ENCODE peak calls at places on chromosomes 5 and 9, in four cellular contexts. One of them, this sample, is unnamed.
A peak's percentile ranks its signal among the peaks of the same experiment; 100 is the strongest.

GRCh38 chr9:23766613-23767012 is 59.4 kb downstream of the ELAVL2 start:
- DNase-seq in left lung: no peak
- DNase-seq in tibial artery: no peak
- DNase-seq in heart left ventricle: no peak
- DNase-seq in this sample: no peak

GRCh38 chr5:117299940-117300339 is 725.3 kb upstream of the SEMA6A start:
- DNase-seq in heart left ventricle: no peak
- DNase-seq in tibial artery: no peak
- DNase-seq in left lung: no peak
- DNase-seq in this sample: no peak

GRCh38 chr5:137487600-137487999 is 11.5 kb downstream of the SPOCK1 start:
- DNase-seq in left lung: no peak
- DNase-seq in tibial artery: peak; percentile 82
- DNase-seq in heart left ventricle: no peak
- DNase-seq in this sample: no peak

GRCh38 chr5:6319116-6319515 is 59.2 kb downstream of the MED10 start:
- DNase-seq in left lung: no peak
- DNase-seq in tibial artery: no peak
- DNase-seq in heart left ventricle: no peak
- DNase-seq in this sample: no peak

GRCh38 chr9:6024035-6024554 is 8.7 kb upstream of the RANBP6 start:
- DNase-seq in heart left ventricle: no peak
- DNase-seq in left lung: no peak
- DNase-seq in tibial artery: no peak
- DNase-seq in this sample: no peak

GRCh38 chr5:147989239-147989638 is 74.5 kb upstream of the SPINK5 start:
- DNase-seq in tibial artery: no peak
- DNase-seq in heart left ventricle: no peak
- DNase-seq in left lung: no peak
- DNase-seq in this sample: no peak

GRCh38 chr9:16509946-16510504 is 360.4 kb downstream of the BNC2 start:
- DNase-seq in left lung: no peak
- DNase-seq in tibial artery: no peak
- DNase-seq in heart left ventricle: no peak
- DNase-seq in this sample: no peak

GRCh38 chr9:69885474-69885929 is 64.9 kb downstream of the CFAP95 start:
- DNase-seq in heart left ventricle: no peak
- DNase-seq in tibial artery: no peak
- DNase-seq in left lung: no peak
- DNase-seq in this sample: no peak

GRCh38 chr9:123339666-123340414 is 16.2 kb upstream of the CRB2 start:
- DNase-seq in tibial artery: no peak
- DNase-seq in heart left ventricle: no peak
- DNase-seq in left lung: no peak
- DNase-seq in this sample: no peak

GRCh38 chr5:140178082-140178410 is 3.1 kb downstream of the CYSTM1 start:
- DNase-seq in tibial artery: no peak
- DNase-seq in left lung: no peak
- DNase-seq in heart left ventricle: no peak
- DNase-seq in this sample: no peak

GRCh38 chr5:95530441-95530840 is 24.3 kb downstream of the SKIC3 start:
- DNase-seq in left lung: no peak
- DNase-seq in heart left ventricle: no peak
- DNase-seq in tibial artery: peak; percentile 18
- DNase-seq in this sample: no peak

GRCh38 chr5:79929095-79929494 is 62.0 kb downstream of the MTX3 start:
- DNase-seq in tibial artery: no peak
- DNase-seq in heart left ventricle: no peak
- DNase-seq in left lung: no peak
- DNase-seq in this sample: no peak
- H3K4me3 ChIP-seq in tibial artery: no peak overlapping the region
- H3K4me3 ChIP-seq in heart left ventricle: no peak overlapping the region
- H3K4me3 ChIP-seq in left lung: no peak overlapping the region
- H3K4me3 ChIP-seq in this sample: no peak overlapping the region

GRCh38 chr5:179869101-179869500 is 10.5 kb upstream of the MRNIP start:
- DNase-seq in left lung: peak; percentile 29
- DNase-seq in tibial artery: no peak
- DNase-seq in heart left ventricle: no peak
- DNase-seq in this sample: no peak
- H3K27ac ChIP-seq in left lung: no peak overlapping the region
- H3K27ac ChIP-seq in tibial artery: no peak overlapping the region
- H3K27ac ChIP-seq in heart left ventricle: peak overlapping the region; percentile 74
- H3K27ac ChIP-seq in this sample: no peak overlapping the region

GRCh38 chr5:52996966-52997365 is 7.8 kb downstream of the ITGA2 start:
- DNase-seq in tibial artery: no peak
- DNase-seq in heart left ventricle: no peak
- DNase-seq in left lung: no peak
- DNase-seq in this sample: no peak
- H3K4me1 ChIP-seq in tibial artery: no peaks in the 10 kb centered on the region
- H3K4me1 ChIP-seq in heart left ventricle: no peaks in the 10 kb centered on the region
- H3K4me1 ChIP-seq in left lung: peaks cover 1% of the 10 kb centered on the region
- H3K4me1 ChIP-seq in this sample: peaks cover 59% of the 10 kb centered on the region

GRCh38 chr5:8829322-8830029 is 716.4 kb downstream of the SEMA5A start:
- DNase-seq in left lung: no peak
- DNase-seq in heart left ventricle: no peak
- DNase-seq in tibial artery: no peak
- DNase-seq in this sample: no peak

GRCh38 chr5:8827701-8828100 is 718.2 kb downstream of the SEMA5A start:
- DNase-seq in left lung: no peak
- DNase-seq in heart left ventricle: no peak
- DNase-seq in tibial artery: no peak
- DNase-seq in this sample: no peak

GRCh38 chr5:8828596-8829321 is 717.1 kb downstream of the SEMA5A start:
- DNase-seq in left lung: no peak
- DNase-seq in tibial artery: no peak
- DNase-seq in heart left ventricle: no peak
- DNase-seq in this sample: no peak

GRCh38 chr5:8825161-8825757 is 720.6 kb downstream of the SEMA5A start:
- DNase-seq in heart left ventricle: no peak
- DNase-seq in tibial artery: no peak
- DNase-seq in left lung: no peak
- DNase-seq in this sample: no peak

DNA sequence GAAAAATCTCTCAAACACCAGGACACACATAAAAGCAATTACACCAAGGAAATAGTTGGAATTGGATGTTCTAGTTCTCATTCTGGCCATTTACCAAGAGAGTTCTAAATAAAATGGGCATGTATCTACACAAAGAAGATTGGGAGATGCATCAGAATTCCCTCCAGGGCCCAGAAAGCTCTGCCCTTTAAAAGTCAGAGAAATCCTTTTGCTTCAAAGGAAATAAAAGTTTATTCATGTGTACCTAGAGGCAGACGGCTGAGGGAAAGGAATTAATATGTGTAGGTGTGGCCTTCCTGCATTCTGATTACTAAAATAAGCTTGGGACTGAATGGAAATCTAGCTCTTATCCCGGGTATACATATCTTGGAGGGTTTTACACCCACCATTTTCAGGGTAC is 719.4 kb downstream of the SEMA5A start:
- DNase-seq in left lung: no peak
- DNase-seq in tibial artery: no peak
- DNase-seq in heart left ventricle: no peak
- DNase-seq in this sample: no peak
- H3K4me3 ChIP-seq in left lung: no peak overlapping the region
- H3K4me3 ChIP-seq in tibial artery: no peak overlapping the region
- H3K4me3 ChIP-seq in heart left ventricle: no peak overlapping the region
- H3K4me3 ChIP-seq in this sample: no peak overlapping the region

DNA sequence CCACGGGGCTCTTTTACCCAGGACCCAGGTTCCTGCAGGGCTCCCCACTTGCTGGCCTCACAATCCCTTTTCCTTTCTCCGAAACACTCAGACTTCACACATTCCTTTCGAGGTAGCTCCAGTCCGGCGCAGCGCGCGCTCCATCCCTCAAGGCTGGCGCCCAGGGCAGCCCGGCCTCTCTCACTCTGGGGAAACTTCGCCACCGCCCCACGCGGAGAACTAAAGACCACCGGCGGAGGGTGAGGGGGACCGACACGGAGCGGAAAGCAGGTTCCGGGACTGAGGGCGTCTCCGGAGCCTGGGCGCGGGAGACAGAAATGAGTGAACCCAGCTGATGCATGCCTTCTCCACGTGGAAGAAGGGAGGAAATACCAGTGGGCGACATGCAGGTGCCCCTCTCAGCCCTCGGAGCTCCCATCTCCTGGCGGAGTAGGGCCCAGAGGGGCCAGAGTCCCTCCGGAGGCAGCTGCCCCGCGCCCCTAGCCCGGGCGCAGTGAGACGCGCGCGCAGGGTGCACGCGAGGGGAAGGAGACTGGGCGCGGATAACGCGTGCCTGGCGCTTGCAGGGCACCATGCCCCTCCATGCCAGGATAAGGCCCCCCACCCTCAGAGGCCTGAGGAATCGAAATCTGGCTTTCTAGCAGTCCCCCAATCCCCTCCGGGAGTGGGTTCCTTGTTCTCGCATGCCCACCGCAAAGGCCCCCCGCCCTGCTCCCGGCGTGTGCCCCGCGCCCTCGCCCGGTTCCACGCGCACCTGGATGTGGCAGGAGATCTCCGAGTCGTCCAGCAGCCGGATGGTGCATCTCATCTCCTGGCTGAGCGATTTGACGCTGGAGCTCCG is 650 bp downstream of the FRMD3 start:
- DNase-seq in heart left ventricle: no peak
- DNase-seq in left lung: peak; percentile 85
- DNase-seq in tibial artery: no peak
- DNase-seq in this sample: no peak
- H3K27ac ChIP-seq in heart left ventricle: peak overlapping the region; percentile 91
- H3K27ac ChIP-seq in left lung: no peak overlapping the region
- H3K27ac ChIP-seq in tibial artery: peak overlapping the region; percentile 59
- H3K27ac ChIP-seq in this sample: peak overlapping the region; percentile 79

GRCh38 chr5:124648902-124649467 is 97.5 kb downstream of the ZNF608 start:
- DNase-seq in heart left ventricle: no peak
- DNase-seq in left lung: no peak
- DNase-seq in tibial artery: no peak
- DNase-seq in this sample: no peak

GRCh38 chr5:124651663-124652513 is 94.6 kb downstream of the ZNF608 start:
- DNase-seq in tibial artery: peak; percentile 69
- DNase-seq in left lung: peak; percentile 93
- DNase-seq in heart left ventricle: peak; percentile 88
- DNase-seq in this sample: no peak

GRCh38 chr5:124647393-124647792 is 99.0 kb downstream of the ZNF608 start:
- DNase-seq in left lung: no peak
- DNase-seq in heart left ventricle: no peak
- DNase-seq in tibial artery: no peak
- DNase-seq in this sample: no peak

GRCh38 chr5:124650960-124651662 is 95.3 kb downstream of the ZNF608 start:
- DNase-seq in heart left ventricle: peak; percentile 54
- DNase-seq in left lung: no peak
- DNase-seq in tibial artery: no peak
- DNase-seq in this sample: no peak

GRCh38 chr5:124649548-124650501 is 96.6 kb downstream of the ZNF608 start:
- DNase-seq in tibial artery: peak; percentile 80
- DNase-seq in left lung: peak; percentile 90
- DNase-seq in heart left ventricle: peak; percentile 76
- DNase-seq in this sample: peak; percentile 41
- H3K4me1 ChIP-seq in tibial artery: peaks cover 6% of the 10 kb centered on the region
- H3K4me1 ChIP-seq in left lung: peaks cover 53% of the 10 kb centered on the region
- H3K4me1 ChIP-seq in heart left ventricle: peaks cover 51% of the 10 kb centered on the region
- H3K4me1 ChIP-seq in this sample: peaks cover 27% of the 10 kb centered on the region

GRCh38 chr5:168076561-168076991 is 214.9 kb upstream of the WWC1 start:
- DNase-seq in heart left ventricle: peak; percentile 27
- DNase-seq in tibial artery: no peak
- DNase-seq in left lung: no peak
- DNase-seq in this sample: no peak
- H3K4me3 ChIP-seq in heart left ventricle: no peak overlapping the region
- H3K4me3 ChIP-seq in tibial artery: no peak overlapping the region
- H3K4me3 ChIP-seq in left lung: no peak overlapping the region
- H3K4me3 ChIP-seq in this sample: no peak overlapping the region

DNA sequence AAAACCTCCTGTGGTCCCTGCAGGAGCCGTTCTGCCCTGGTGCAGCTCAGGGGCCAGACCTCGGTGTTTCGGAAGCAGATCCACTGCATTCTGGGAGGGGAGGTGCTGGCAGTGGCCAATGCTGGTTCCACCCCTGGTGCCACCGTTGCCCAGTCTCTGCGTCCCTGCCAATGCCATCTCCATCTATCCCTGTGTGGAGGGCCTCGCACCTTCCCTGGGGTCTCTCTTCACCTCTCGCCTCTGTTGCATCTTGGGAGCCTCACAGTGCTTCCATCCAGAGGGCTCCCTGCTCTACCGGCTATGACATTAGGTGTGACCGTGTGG is 15.3 kb downstream of the NCS1 start:
- DNase-seq in left lung: no peak
- DNase-seq in tibial artery: no peak
- DNase-seq in heart left ventricle: no peak
- DNase-seq in this sample: no peak
- H3K27ac ChIP-seq in left lung: no peak overlapping the region
- H3K27ac ChIP-seq in tibial artery: peak overlapping the region; percentile 95
- H3K27ac ChIP-seq in heart left ventricle: no peak overlapping the region
- H3K27ac ChIP-seq in this sample: peak overlapping the region; percentile 94

GRCh38 chr9:115240676-115241075 is 122.7 kb upstream of the TNC start:
- DNase-seq in left lung: no peak
- DNase-seq in heart left ventricle: no peak
- DNase-seq in tibial artery: no peak
- DNase-seq in this sample: no peak

GRCh38 chr9:115241641-115242040 is 123.7 kb upstream of the TNC start:
- DNase-seq in heart left ventricle: no peak
- DNase-seq in left lung: no peak
- DNase-seq in tibial artery: no peak
- DNase-seq in this sample: no peak

GRCh38 chr9:115234094-115234493 is 116.1 kb upstream of the TNC start:
- DNase-seq in heart left ventricle: no peak
- DNase-seq in tibial artery: no peak
- DNase-seq in left lung: no peak
- DNase-seq in this sample: no peak

GRCh38 chr9:115235221-115235620 is 117.3 kb upstream of the TNC start:
- DNase-seq in heart left ventricle: no peak
- DNase-seq in left lung: no peak
- DNase-seq in tibial artery: no peak
- DNase-seq in this sample: no peak

DNA sequence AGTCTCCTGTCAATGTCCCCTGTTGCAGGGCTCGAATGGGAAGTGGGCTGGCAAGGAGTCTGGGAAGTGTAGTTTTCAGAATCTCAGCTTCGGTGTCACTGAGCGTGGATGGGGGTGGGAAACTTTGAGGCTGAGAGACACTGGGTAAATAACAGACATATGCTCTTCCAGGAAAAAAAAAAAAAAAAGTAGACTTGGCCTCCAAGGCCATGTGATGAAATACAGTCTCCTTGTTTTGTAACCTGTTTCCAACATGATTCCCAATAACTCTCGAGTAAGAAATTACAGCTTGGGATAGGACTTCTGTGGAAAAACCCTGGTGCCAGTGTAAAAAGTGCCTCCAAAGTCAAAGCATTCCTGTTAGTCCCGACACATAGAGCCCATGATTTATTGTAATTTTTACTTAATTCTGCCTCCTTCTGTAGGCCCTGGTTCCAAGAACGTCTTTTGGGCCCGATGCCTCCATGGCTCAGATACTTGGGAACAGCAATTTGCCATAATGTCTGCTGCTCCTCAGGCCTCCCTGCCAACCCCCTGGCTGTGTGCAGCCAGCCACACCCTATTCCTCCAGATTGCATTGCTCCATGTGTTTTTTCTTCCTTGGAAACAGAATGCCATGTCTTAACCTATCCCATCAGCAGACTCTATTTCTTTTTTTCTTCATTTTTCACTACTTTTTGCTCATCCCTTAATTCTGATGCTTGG is 119.6 kb upstream of the TNC start:
- DNase-seq in heart left ventricle: no peak
- DNase-seq in left lung: no peak
- DNase-seq in tibial artery: peak; percentile 78
- DNase-seq in this sample: no peak
- H3K4me1 ChIP-seq in heart left ventricle: no peaks in the 10 kb centered on the region
- H3K4me1 ChIP-seq in left lung: no peaks in the 10 kb centered on the region
- H3K4me1 ChIP-seq in tibial artery: no peaks in the 10 kb centered on the region
- H3K4me1 ChIP-seq in this sample: no peaks in the 10 kb centered on the region